ENCODE peak calls at places on chromosome 15, in ten cellular contexts. M is GM06990, F is uterus, Y is pancreas, I is breast epithelium, H is IMR-90, D is A673, V is cardiac muscle cell, L is adrenal gland, G is colonic mucosa. T is an unnamed sample. For H3K27me3, the result is how much of the 10 kb centered on the place peaks cover.

GRCh38 chr15:75776075-75776443 is 63.4 kb upstream of the CSPG4 start:
- DNase-seq in M (no peak), F (no peak), Y (no peak), I (no peak), H (peak), D (no peak), V (no peak), L (no peak), G (no peak), T (no peak)

GRCh38 chr15:79025201-79025600 is 65.4 kb downstream of the RASGRF1 start:
- DNase-seq in M (no peak), F (no peak), Y (no peak), I (no peak), H (no peak), D (no peak), V (peak), L (no peak), G (no peak), T (no peak)

GRCh38 chr15:28456476-28457395 is 76.0 kb downstream of the GOLGA8G start:
- DNase-seq in M (no peak), F (no peak), Y (peak), I (no peak), H (peak), D (no peak), V (no peak), L (no peak), G (no peak), T (no peak)

GRCh38 chr15:25734680-25735355 is 128.3 kb downstream of the ATP10A start:
- DNase-seq in M (no peak), F (no peak), Y (no peak), I (no peak), H (no peak), D (no peak), V (no peak), L (peak), G (no peak), T (no peak)

GRCh38 chr15:48965972-48966371 is 2.3 kb upstream of the SHC4 start:
- DNase-seq in M (no peak), F (no peak), Y (no peak), I (no peak), H (peak), D (peak), V (no peak), L (no peak), G (no peak), T (no peak)

GRCh38 chr15:35777016-35777415 is 231.1 kb upstream of the DPH6 start:
- DNase-seq in M (no peak), F (no peak), Y (no peak), I (no peak), H (no peak), D (peak), V (no peak), L (no peak), G (no peak), T (no peak)

GRCh38 chr15:69604050-69604378 is 151.4 kb downstream of the RPLP1 start:
- DNase-seq in M (no peak), F (no peak), Y (peak), I (no peak), H (no peak), D (no peak), V (no peak), L (no peak), G (peak), T (no peak)

GRCh38 chr15:25787855-25788521 is 75.1 kb downstream of the ATP10A start:
- DNase-seq in M (no peak), F (no peak), Y (no peak), I (no peak), H (peak), D (no peak), V (no peak), L (no peak), G (peak), T (no peak)

GRCh38 chr15:50249704-50250103 is 15.8 kb downstream of the HDC start:
- DNase-seq in M (no peak), F (no peak), Y (no peak), I (no peak), H (no peak), D (no peak), V (no peak), L (no peak), G (no peak), T (no peak)

GRCh38 chr15:33292718-33293307 is 18.0 kb upstream of the RYR3 start:
- DNase-seq in M (no peak), F (peak), Y (peak), I (no peak), H (peak), D (peak), V (peak), L (peak), G (peak), T (peak)

GRCh38 chr15:88450125-88450798 is 16.9 kb downstream of the MRPL46 start:
- DNase-seq in M (peak), F (peak), Y (peak), I (no peak), H (peak), D (peak), V (peak), L (peak), G (peak), T (peak)

GRCh38 chr15:64897345-64897985 is 14.2 kb upstream of the ANKDD1A start:
- DNase-seq in M (no peak), F (peak), Y (no peak), I (no peak), H (peak), D (no peak), V (no peak), L (peak), G (no peak), T (no peak)

GRCh38 chr15:89429023-89429422 is 67.4 kb downstream of the RHCG start:
- DNase-seq in M (no peak), F (no peak), Y (no peak), I (no peak), H (no peak), D (no peak), V (no peak), L (no peak), G (no peak), T (no peak)

GRCh38 chr15:98787936-98788757 is 139.8 kb downstream of the IGF1R start:
- DNase-seq in M (no peak), F (no peak), Y (no peak), I (peak), H (peak), D (no peak), V (no peak), L (no peak), G (no peak), T (no peak)

GRCh38 chr15:100131321-100132224 is 210.2 kb downstream of the ADAMTS17 start:
- DNase-seq in M (peak), F (no peak), Y (peak), I (no peak), H (peak), D (no peak), V (peak), L (peak), G (no peak), T (no peak)
- H3K4me3 ChIP-seq in M (peak), F (no peak), Y (peak), I (no peak), H (peak), D (no peak), V (no peak), L (no peak), G (no peak), T (peak)

GRCh38 chr15:40047413-40048154 is 8.6 kb upstream of the SRP14 start:
- DNase-seq in M (peak), F (no peak), Y (peak), I (no peak), H (peak), D (peak), V (no peak), L (peak), G (no peak), T (no peak)

GRCh38 chr15:40048155-40048792 is 9.3 kb upstream of the SRP14 start:
- DNase-seq in M (peak), F (no peak), Y (no peak), I (no peak), H (no peak), D (no peak), V (no peak), L (no peak), G (no peak), T (no peak)

GRCh38 chr15:40045572-40046217 is 6.7 kb upstream of the SRP14 start:
- DNase-seq in M (no peak), F (no peak), Y (no peak), I (no peak), H (no peak), D (no peak), V (no peak), L (no peak), G (no peak), T (no peak)

GRCh38 chr15:40044717-40045571 is 6.0 kb upstream of the SRP14 start:
- DNase-seq in M (peak), F (peak), Y (peak), I (peak), H (peak), D (peak), V (peak), L (peak), G (peak), T (no peak)

DNA sequence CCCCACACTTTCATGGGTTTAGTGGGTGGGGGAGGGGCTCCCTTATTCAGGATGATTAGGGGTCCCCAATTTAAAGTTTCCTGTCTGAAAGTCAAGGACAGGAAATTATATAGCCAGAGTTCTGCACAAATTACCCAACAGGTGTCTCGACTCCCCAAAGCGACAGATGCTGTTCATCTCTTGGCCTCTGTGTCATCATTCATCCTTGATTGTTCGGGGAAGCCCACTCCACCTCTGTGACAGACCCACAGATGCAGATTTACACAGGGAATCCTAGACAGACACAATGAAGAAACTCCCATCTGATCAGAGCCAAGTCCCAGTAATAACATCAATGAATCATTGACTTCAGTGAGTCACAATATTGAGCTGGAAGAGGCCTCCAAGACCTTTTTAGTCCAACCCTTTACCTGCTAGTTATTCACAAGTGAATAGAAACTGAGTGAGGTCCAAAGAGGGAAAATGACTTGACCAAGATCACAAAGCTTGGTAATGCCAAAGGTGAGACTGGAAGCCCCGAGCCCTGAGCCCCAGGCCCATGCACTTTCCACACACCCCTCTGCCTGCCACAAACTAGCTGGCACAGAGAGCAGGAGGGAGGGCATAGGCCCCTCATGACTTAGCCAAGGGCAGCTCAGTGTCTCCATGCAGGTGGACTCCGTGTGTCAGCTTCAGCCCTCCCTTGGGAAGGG is 7.9 kb upstream of the SRP14 start:
- DNase-seq in M (no peak), F (no peak), Y (no peak), I (no peak), H (peak), D (peak), V (no peak), L (no peak), G (no peak), T (no peak)
- TF ChIP-seq CTCF in M (peak), F (no peak), Y (no peak), I (no peak), H (no peak), D (no peak), V (no peak), L (no peak), G (no peak), T (no peak)

GRCh38 chr15:77836901-77837648 is 204.4 kb upstream of the LINGO1 start:
- DNase-seq in M (no peak), F (no peak), Y (no peak), I (no peak), H (no peak), D (no peak), V (no peak), L (no peak), G (no peak), T (no peak)
- H3K27me3 ChIP-seq in M (under half), F (under half), Y (under half), I (under half), H (half or more), D (under half), V (under half), L (under half), G (under half), T (half or more)

GRCh38 chr15:62591842-62592838 is 427.1 kb upstream of the C2CD4B start:
- DNase-seq in M (no peak), F (no peak), Y (no peak), I (no peak), H (peak), D (no peak), V (no peak), L (no peak), G (no peak), T (no peak)

GRCh38 chr15:62588930-62589655 is 424.0 kb upstream of the C2CD4B start:
- DNase-seq in M (no peak), F (no peak), Y (no peak), I (no peak), H (peak), D (peak), V (no peak), L (no peak), G (no peak), T (no peak)

GRCh38 chr15:62594017-62594416 is 428.9 kb upstream of the C2CD4B start:
- DNase-seq in M (no peak), F (no peak), Y (no peak), I (no peak), H (no peak), D (no peak), V (no peak), L (no peak), G (no peak), T (no peak)

GRCh38 chr15:62598217-62598616 is 433.1 kb upstream of the C2CD4B start:
- DNase-seq in M (no peak), F (no peak), Y (no peak), I (no peak), H (no peak), D (no peak), V (no peak), L (no peak), G (no peak), T (no peak)

DNA sequence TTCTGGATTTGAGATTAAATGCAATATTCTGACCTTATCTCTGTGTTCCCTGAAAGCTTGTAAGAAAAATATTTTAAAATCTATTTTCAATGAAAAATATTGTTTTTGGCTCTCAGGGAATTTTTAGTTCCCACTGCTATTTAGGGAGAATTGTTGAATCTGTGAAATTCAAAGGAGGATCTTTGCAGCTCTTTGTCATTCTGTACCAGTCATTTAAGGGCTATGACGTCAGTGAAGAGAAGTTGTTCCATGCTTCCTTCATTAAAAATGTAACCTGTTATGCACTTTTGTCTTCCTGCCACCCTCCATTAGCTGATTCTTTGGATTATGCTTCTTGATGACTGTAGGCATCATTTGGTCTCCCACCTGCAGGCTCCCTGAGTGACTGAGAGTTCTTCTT is 427.8 kb upstream of the C2CD4B start:
- DNase-seq in M (no peak), F (no peak), Y (no peak), I (no peak), H (no peak), D (no peak), V (no peak), L (no peak), G (no peak), T (no peak)
- H3K4me3 ChIP-seq in M (no peak), F (no peak), Y (no peak), I (no peak), H (no peak), D (no peak), V (no peak), L (no peak), G (no peak), T (no peak)

GRCh38 chr15:73936181-73936580 is 9.9 kb downstream of the LOXL1 start:
- DNase-seq in M (no peak), F (no peak), Y (no peak), I (no peak), H (peak), D (peak), V (no peak), L (no peak), G (no peak), T (no peak)
- TF ChIP-seq CTCF in M (no peak), F (no peak), Y (no peak), I (no peak), H (peak), D (peak), V (peak), L (no peak), G (no peak), T (peak)

DNA sequence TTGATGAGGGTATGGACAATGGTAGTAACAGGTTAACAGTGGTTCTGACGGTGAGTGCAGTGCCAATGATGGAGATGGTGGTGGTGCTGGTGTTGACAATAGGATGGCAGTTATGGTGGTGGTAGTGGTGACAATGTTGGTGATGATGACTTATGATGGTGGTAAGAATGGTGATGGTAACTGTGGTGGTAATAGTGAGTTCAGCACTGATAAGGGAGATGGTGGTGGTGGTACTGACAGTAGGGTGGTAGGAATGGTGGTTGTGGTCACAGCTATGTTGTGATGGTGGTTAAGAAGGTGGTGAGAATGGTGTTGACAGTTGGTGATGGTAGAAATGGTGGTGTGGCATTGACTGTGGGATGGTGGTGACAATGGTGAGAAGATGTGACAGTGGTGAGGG is 13.4 kb upstream of the INSYN1 start:
- DNase-seq in M (no peak), F (no peak), Y (no peak), I (no peak), H (no peak), D (no peak), V (no peak), L (no peak), G (no peak), T (no peak)
- H3K27me3 ChIP-seq in M (under half), F (under half), Y (under half), I (under half), H (half or more), D (under half), V (under half), L (under half), G (under half), T (half or more)

GRCh38 chr15:37015476-37015875 is 84.9 kb downstream of the MEIS2 start:
- DNase-seq in M (peak), F (no peak), Y (no peak), I (no peak), H (no peak), D (peak), V (no peak), L (no peak), G (no peak), T (no peak)

GRCh38 chr15:37017031-37017625 is 83.2 kb downstream of the MEIS2 start:
- DNase-seq in M (peak), F (no peak), Y (no peak), I (no peak), H (no peak), D (no peak), V (no peak), L (no peak), G (no peak), T (no peak)

GRCh38 chr15:37020852-37021251 is 79.5 kb downstream of the MEIS2 start:
- DNase-seq in M (no peak), F (no peak), Y (no peak), I (no peak), H (no peak), D (no peak), V (no peak), L (no peak), G (no peak), T (no peak)

GRCh38 chr15:37016287-37016686 is 84.1 kb downstream of the MEIS2 start:
- DNase-seq in M (no peak), F (peak), Y (no peak), I (no peak), H (peak), D (no peak), V (no peak), L (peak), G (no peak), T (no peak)

GRCh38 chr15:37019479-37020433 is 80.6 kb downstream of the MEIS2 start:
- DNase-seq in M (peak), F (no peak), Y (peak), I (no peak), H (peak), D (no peak), V (peak), L (peak), G (no peak), T (no peak)
- H3K4me3 ChIP-seq in M (no peak), F (no peak), Y (peak), I (no peak), H (peak), D (no peak), V (peak), L (no peak), G (no peak), T (peak)

GRCh38 chr15:39074341-39074740 is 506.5 kb upstream of the THBS1 start:
- DNase-seq in M (no peak), F (no peak), Y (no peak), I (no peak), H (peak), D (no peak), V (no peak), L (no peak), G (no peak), T (no peak)
- TF ChIP-seq CTCF in M (no peak), F (no peak), Y (no peak), I (no peak), H (no peak), D (no peak), V (no peak), L (no peak), G (no peak), T (no peak)